ENCODE peak calls at places on chromosomes 1 and 21, in six cellular contexts. L is PC-3, O is fibroblast of lung, E is lower lobe of right lung, C is fibroblast of the aortic adventitia, I is cardiac muscle cell. Z is an unnamed sample.

GRCh38 chr1:36703526-36704208 is 221.0 kb upstream of the CSF3R start:
- DNase-seq in C (peak), E (peak), O (peak), L (peak), I (peak), Z (peak)

GRCh38 chr1:114468710-114469468 is 42.1 kb downstream of the TRIM33 start:
- DNase-seq in I (no peak), L (peak), O (peak), C (no peak), E (no peak), Z (peak)

GRCh38 chr1:175208773-175209492 is 16.4 kb upstream of the KIAA0040 start:
- DNase-seq in O (no peak), L (no peak), E (no peak), I (no peak), C (no peak), Z (no peak)

GRCh38 chr21:33259995-33260394 is 6.2 kb upstream of the IL10RB start:
- DNase-seq in C (no peak), E (no peak), L (no peak), I (no peak), O (no peak), Z (no peak)

GRCh38 chr21:18417361-18417760 is 13.8 kb upstream of the TMPRSS15 start:
- DNase-seq in E (no peak), L (no peak), C (no peak), O (no peak), I (no peak), Z (no peak)

GRCh38 chr1:228647523-228648444 is 87.5 kb upstream of the RHOU start:
- DNase-seq in I (peak), L (peak), C (peak), E (peak), O (peak), Z (peak)

GRCh38 chr1:243470492-243470891 is 214.7 kb downstream of the SDCCAG8 start:
- DNase-seq in I (no peak), O (no peak), C (no peak), L (no peak), E (no peak), Z (no peak)

GRCh38 chr1:231332761-231333160 is 4.9 kb downstream of the EXOC8 start:
- DNase-seq in L (no peak), I (no peak), O (no peak), E (no peak), C (no peak), Z (no peak)

GRCh38 chr1:30535595-30536325 is 187.6 kb downstream of the MATN1 start:
- DNase-seq in L (no peak), E (no peak), C (no peak), O (no peak), I (no peak), Z (no peak)

GRCh38 chr1:5430911-5431310 is 561.3 kb downstream of the NPHP4 start:
- DNase-seq in C (no peak), L (no peak), E (no peak), I (no peak), O (no peak), Z (no peak)

GRCh38 chr1:187203257-187203656 is 374.5 kb downstream of the PLA2G4A start:
- DNase-seq in C (no peak), I (no peak), O (peak), L (peak), E (no peak), Z (peak)

GRCh38 chr1:231867607-231868006 is 241.0 kb downstream of the DISC1 start:
- DNase-seq in I (peak), O (peak), C (no peak), L (no peak), E (no peak), Z (no peak)

GRCh38 chr1:17979815-17980214 is 127.8 kb upstream of the IGSF21 start:
- DNase-seq in I (no peak), O (no peak), E (no peak), L (no peak), C (no peak), Z (no peak)

GRCh38 chr1:235734335-235734734 is 84.8 kb upstream of the GNG4 start:
- DNase-seq in L (peak), E (no peak), I (no peak), O (no peak), C (no peak), Z (no peak)

GRCh38 chr1:235724716-235725115 is 75.1 kb upstream of the GNG4 start:
- DNase-seq in L (peak), O (no peak), C (no peak), E (no peak), I (no peak), Z (no peak)

GRCh38 chr1:235725493-235725892 is 75.9 kb upstream of the GNG4 start:
- DNase-seq in L (no peak), C (no peak), E (no peak), O (no peak), I (no peak), Z (peak)

GRCh38 chr1:235735630-235736029 is 86.0 kb upstream of the GNG4 start:
- DNase-seq in L (no peak), C (no peak), I (no peak), O (no peak), E (no peak), Z (no peak)

GRCh38 chr1:235730007-235730406 is 80.4 kb upstream of the GNG4 start:
- DNase-seq in C (no peak), L (no peak), O (no peak), E (no peak), I (no peak), Z (no peak)
- TF ChIP-seq CTCF in C (no peak), L (no peak), O (no peak), E (no peak), I (no peak), Z (no peak)

DNA sequence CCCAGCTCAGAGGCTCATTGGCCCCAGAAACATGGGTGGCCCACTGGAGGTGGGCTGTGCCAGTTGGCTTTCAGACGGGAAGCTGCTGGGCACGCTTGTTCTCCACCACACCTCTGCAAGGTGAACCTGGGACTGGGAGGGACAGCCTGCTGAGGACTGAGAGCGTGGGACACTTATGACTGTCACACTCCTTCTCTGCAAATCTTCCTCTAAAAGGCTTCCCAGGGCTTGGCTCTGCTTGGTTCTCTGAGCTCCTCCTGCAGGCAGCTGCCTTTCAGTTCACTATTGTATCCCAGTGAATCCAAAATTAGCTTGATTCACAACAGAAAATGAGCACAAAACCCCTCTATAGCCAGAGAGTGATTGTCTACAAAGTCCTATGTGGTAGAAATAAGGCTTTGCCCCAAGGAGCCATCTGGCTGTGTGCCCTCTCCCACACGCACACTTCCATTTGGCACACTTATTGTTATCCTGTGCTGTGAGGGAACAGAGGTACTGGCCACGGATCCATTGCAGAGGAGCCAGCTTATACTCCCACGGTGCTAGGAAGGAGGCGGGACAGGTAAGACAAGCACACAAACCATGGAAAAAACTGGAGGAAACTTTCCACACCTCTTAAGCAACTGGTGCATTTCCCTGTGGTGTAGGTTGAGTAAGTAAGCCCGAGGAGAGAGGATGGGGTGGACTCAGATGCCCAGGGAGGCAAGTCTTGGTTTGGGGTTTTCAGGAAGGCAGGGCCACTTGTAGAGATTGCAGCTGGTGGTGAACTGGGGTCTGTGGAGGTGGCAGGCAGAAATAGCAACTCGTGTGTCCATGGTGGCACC is 18.9 kb upstream of the BTG2 start:
- DNase-seq in O (no peak), C (no peak), E (no peak), I (peak), L (no peak), Z (no peak)
- H3K4me3 ChIP-seq in O (no peak), C (no peak), E (no peak), I (no peak), L (no peak), Z (no peak)

GRCh38 chr1:215523128-215523861 is 43.8 kb upstream of the KCTD3 start:
- DNase-seq in E (no peak), C (peak), I (peak), L (peak), O (peak), Z (peak)
- TF ChIP-seq CTCF in E (peak), C (peak), I (no peak), L (peak), O (no peak), Z (peak)

DNA sequence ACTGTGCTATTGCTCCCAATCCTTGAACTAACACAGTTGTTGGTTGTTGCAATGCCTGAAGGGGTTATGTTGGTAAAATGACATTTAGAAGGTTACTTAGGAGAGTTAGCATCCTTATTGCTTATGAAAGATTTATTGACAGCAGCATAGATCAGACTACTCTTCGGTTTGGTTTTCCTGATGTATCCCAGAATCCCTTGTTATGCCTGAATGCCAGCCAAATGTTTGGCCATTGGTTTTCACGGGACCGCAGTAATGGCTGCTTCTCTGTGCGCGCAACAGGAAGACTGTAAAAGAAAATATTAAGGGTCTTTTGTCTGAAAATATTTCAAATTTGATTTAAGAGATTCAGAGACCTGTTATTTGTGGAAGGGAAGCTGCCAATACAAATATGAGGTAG is 8.2 kb downstream of the NFIA start:
- DNase-seq in L (no peak), E (no peak), C (no peak), O (no peak), I (no peak), Z (no peak)
- H3K4me3 ChIP-seq in L (no peak), E (no peak), C (no peak), O (no peak), I (no peak), Z (no peak)